ENCODE peak calls at places on chromosomes 13 and 19, in six cellular contexts. T, A, N, P, Y and L are unnamed samples.

GRCh38 chr19:18167975-18168645 is 5.5 kb upstream of the IFI30 start:
- DNase-seq in T (no peak), A (no peak), N (no peak), P (peak; percentile 35), Y (peak; percentile 51), L (no peak)

GRCh38 chr13:99681695-99682094 is 180.4 kb downstream of the TM9SF2 start:
- DNase-seq in T (no peak), A (no peak), N (no peak), P (no peak), Y (no peak), L (no peak)

GRCh38 chr19:51637362-51637978 is 7.3 kb upstream of the SIGLEC5 start:
- DNase-seq in T (no peak), A (no peak), N (no peak), P (no peak), Y (no peak), L (no peak)

GRCh38 chr19:47798904-47799266 is 5.5 kb downstream of the TPRX1 start:
- DNase-seq in T (no peak), A (no peak), N (no peak), P (no peak), Y (no peak), L (no peak)

GRCh38 chr13:39822437-39822836 is 167.0 kb downstream of the COG6 start:
- DNase-seq in T (no peak), A (no peak), N (no peak), P (no peak), Y (no peak), L (no peak)

GRCh38 chr13:48727252-48728011 is 73.7 kb downstream of the CYSLTR2 start:
- DNase-seq in T (peak; percentile 64), A (no peak), N (no peak), P (peak; percentile 48), Y (no peak), L (no peak)

GRCh38 chr19:42113641-42114348 is 18.5 kb downstream of the POU2F2 start:
- DNase-seq in T (no peak), A (no peak), N (peak; percentile 64), P (no peak), Y (no peak), L (no peak)

GRCh38 chr19:33771308-33772101 is 25.2 kb upstream of the KCTD15 start:
- DNase-seq in T (peak; percentile 29), A (no peak), N (no peak), P (peak; percentile 67), Y (peak; percentile 61), L (peak; percentile 22)

GRCh38 chr19:49387936-49388372 is at the start of gene KASH5:
- DNase-seq in T (peak; percentile 43), A (peak; percentile 27), N (no peak), P (peak; percentile 72), Y (peak; percentile 89), L (peak; percentile 56)

GRCh38 chr13:40440990-40441820 is 225.2 kb downstream of the FOXO1 start:
- DNase-seq in T (peak; percentile 78), A (no peak), N (no peak), P (peak; percentile 82), Y (peak; percentile 53), L (peak; percentile 75)

GRCh38 chr13:101341464-101341863 is 74.8 kb downstream of the NALCN start:
- DNase-seq in T (no peak), A (no peak), N (no peak), P (no peak), Y (no peak), L (no peak)

GRCh38 chr19:1630012-1630411 is 22.4 kb downstream of the TCF3 start:
- DNase-seq in T (no peak), A (no peak), N (no peak), P (no peak), Y (no peak), L (no peak)

GRCh38 chr19:18304194-18304495 is 18.7 kb downstream of the LSM4 start:
- DNase-seq in T (no peak), A (no peak), N (no peak), P (peak; percentile 59), Y (peak; percentile 53), L (no peak)

GRCh38 chr13:23707674-23708073 is 137.5 kb downstream of the TNFRSF19 start:
- DNase-seq in T (no peak), A (no peak), N (peak; percentile 24), P (no peak), Y (no peak), L (no peak)

GRCh38 chr19:45075215-45076028 is 856 bp downstream of the ZNF296 start:
- DNase-seq in T (no peak), A (peak; percentile 83), N (peak; percentile 54), P (peak; percentile 67), Y (peak; percentile 95), L (no peak)

GRCh38 chr13:50340566-50341287 is 325.5 kb downstream of the KCNRG start:
- DNase-seq in T (no peak), A (no peak), N (no peak), P (no peak), Y (no peak), L (no peak)

GRCh38 chr13:99968521-99969367 is 2.8 kb downstream of the ZIC5 start:
- DNase-seq in T (no peak), A (no peak), N (no peak), P (no peak), Y (no peak), L (no peak)

GRCh38 chr19:58010507-58010906 is 7.9 kb upstream of the ZNF606 start:
- DNase-seq in T (no peak), A (no peak), N (no peak), P (no peak), Y (no peak), L (no peak)

GRCh38 chr13:45331981-45332830 is 8.8 kb downstream of the TPT1 start:
- DNase-seq in T (no peak), A (no peak), N (peak; percentile 85), P (no peak), Y (no peak), L (no peak)

GRCh38 chr19:48244289-48244688 is 11.4 kb downstream of the CARD8 start:
- DNase-seq in T (no peak), A (no peak), N (no peak), P (no peak), Y (no peak), L (no peak)

GRCh38 chr19:14097532-14098151 is 7.1 kb upstream of the SAMD1 start:
- DNase-seq in T (no peak), A (no peak), N (no peak), P (no peak), Y (no peak), L (no peak)
- TF ChIP-seq CTCF in T (no peak), A (no peak), N (peak; percentile 32), P (peak; percentile 46), Y (no peak), L (no peak)

GRCh38 chr13:94677799-94678198 is 34.5 kb downstream of the SOX21 start:
- DNase-seq in T (no peak), A (no peak), N (no peak), P (no peak), Y (no peak), L (no peak)

GRCh38 chr13:94679614-94680013 is 32.7 kb downstream of the SOX21 start:
- DNase-seq in T (no peak), A (no peak), N (no peak), P (no peak), Y (no peak), L (no peak)

GRCh38 chr13:94678845-94679244 is 33.5 kb downstream of the SOX21 start:
- DNase-seq in T (no peak), A (no peak), N (no peak), P (no peak), Y (no peak), L (no peak)

GRCh38 chr13:94682229-94682628 is 30.1 kb downstream of the SOX21 start:
- DNase-seq in T (no peak), A (no peak), N (no peak), P (no peak), Y (no peak), L (no peak)

GRCh38 chr13:94683426-94683825 is 28.9 kb downstream of the SOX21 start:
- DNase-seq in T (no peak), A (no peak), N (no peak), P (no peak), Y (no peak), L (no peak)
- H3K4me3 ChIP-seq in T (no peak overlapping the region), A (no peak overlapping the region), N (no peak overlapping the region), P (no peak overlapping the region), Y (no peak overlapping the region), L (no peak overlapping the region)

DNA sequence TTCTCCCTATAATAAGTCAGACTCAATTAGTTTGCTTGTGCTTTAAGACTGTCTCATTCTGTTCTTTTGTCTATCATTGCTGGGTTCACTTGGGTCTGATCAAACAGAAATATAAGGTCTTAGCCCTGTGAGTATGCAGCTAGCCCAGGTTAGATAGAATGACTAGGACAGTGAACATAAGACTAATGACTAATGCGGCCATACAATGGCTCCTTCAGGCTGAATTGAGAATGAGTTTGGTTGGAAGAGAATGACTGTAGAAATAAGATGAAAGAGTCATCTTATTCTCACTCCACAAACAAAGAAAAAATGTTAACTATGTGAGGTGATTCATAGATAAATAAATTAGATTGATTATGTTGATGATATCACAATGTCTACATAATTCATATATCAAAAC is 50.1 kb upstream of the OBI1 start:
- DNase-seq in T (no peak), A (no peak), N (no peak), P (no peak), Y (no peak), L (no peak)
- TF ChIP-seq CTCF in T (no peak), A (no peak), N (no peak), P (no peak), Y (no peak), L (no peak)

GRCh38 chr13:109496216-109496615 is 290.2 kb downstream of the IRS2 start:
- DNase-seq in T (no peak), A (no peak), N (no peak), P (no peak), Y (no peak), L (no peak)

GRCh38 chr13:109497917-109498316 is 288.5 kb downstream of the IRS2 start:
- DNase-seq in T (no peak), A (no peak), N (no peak), P (no peak), Y (no peak), L (no peak)

GRCh38 chr13:109494955-109495354 is 291.4 kb downstream of the IRS2 start:
- DNase-seq in T (no peak), A (no peak), N (no peak), P (no peak), Y (no peak), L (peak; percentile 52)

DNA sequence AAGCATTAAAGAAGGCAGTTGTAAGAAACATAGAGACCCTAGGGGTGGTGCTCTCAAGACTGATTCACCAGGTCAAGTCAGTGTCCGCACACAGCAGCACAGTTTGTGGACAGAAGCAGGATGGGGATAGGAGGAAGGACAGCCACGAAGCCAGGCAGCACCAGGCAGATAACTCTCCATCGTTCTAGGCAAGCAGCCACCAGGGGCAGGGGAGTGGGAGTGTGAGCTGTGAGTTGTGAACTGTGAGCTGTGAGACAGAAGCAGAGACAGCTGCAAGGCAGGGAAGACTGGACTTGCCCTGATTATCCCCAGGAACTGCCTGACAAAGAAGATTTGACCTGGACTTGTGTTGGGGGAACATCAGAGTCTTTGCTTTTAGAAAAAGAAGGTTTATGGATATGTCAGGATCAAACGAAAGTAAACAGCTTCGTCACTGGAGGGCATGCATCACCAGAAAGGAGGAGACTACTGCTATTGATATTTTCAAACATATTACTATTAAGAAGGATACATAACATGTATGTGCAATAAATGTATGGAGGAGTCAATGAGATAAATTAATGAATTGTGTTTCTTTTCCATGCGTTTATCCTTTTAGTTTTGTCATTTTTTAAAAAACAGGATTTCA is 286.1 kb downstream of the IRS2 start:
- DNase-seq in T (no peak), A (no peak), N (no peak), P (no peak), Y (no peak), L (no peak)
- H3K4me3 ChIP-seq in T (no peak overlapping the region), A (no peak overlapping the region), N (no peak overlapping the region), P (no peak overlapping the region), Y (no peak overlapping the region), L (no peak overlapping the region)